ENCODE peak calls at places on chromosome 11, in seven cellular contexts. V is H1, I is SK-N-SH, Y is GM12892, G is K562, Q is HepG2, J is GM12878. D is an unnamed sample.

GRCh38 chr11:34671946-34672345 is 51.1 kb downstream of the EHF start:
- DNase-seq in V (no peak), I (no peak), Y (no peak), G (no peak), Q (no peak), J (no peak), D (no peak)

GRCh38 chr11:46383974-46384701 is 2.7 kb downstream of the MDK start:
- DNase-seq in V (no peak), I (no peak), Y (no peak), G (no peak), Q (no peak), J (no peak), D (no peak)

GRCh38 chr11:109785714-109786113 is 307.5 kb upstream of the ZC3H12C start:
- DNase-seq in V (no peak), I (no peak), Y (no peak), G (no peak), Q (no peak), J (no peak), D (no peak)

GRCh38 chr11:109251230-109251629 is 170.8 kb upstream of the C11orf87 start:
- DNase-seq in V (no peak), I (no peak), Y (no peak), G (no peak), Q (no peak), J (no peak), D (no peak)

GRCh38 chr11:93143186-93143585 is 54.6 kb downstream of the SLC36A4 start:
- DNase-seq in V (no peak), I (no peak), Y (no peak), G (no peak), Q (no peak), J (no peak), D (no peak)

GRCh38 chr11:9052316-9052715 is 39.1 kb downstream of the SCUBE2 start:
- DNase-seq in V (no peak), I (no peak), Y (no peak), G (no peak), Q (no peak), J (no peak), D (no peak)

GRCh38 chr11:134365011-134365925 is 33.5 kb downstream of the GLB1L2 start:
- DNase-seq in V (no peak), I (no peak), Y (no peak), G (no peak), Q (no peak), J (no peak), D (no peak)

GRCh38 chr11:108574675-108575074 is 18.9 kb downstream of the EXPH5 start:
- DNase-seq in V (no peak), I (no peak), Y (no peak), G (no peak), Q (no peak), J (no peak), D (no peak)

GRCh38 chr11:46560300-46561025 is 33.4 kb downstream of the AMBRA1 start:
- DNase-seq in V (no peak), I (no peak), Y (no peak), G (no peak), Q (no peak), J (peak; percentile 33), D (no peak)

GRCh38 chr11:36372101-36372767 is 76.1 kb downstream of the PRR5L start:
- DNase-seq in V (no peak), I (no peak), Y (no peak), G (no peak), Q (no peak), J (no peak), D (no peak)

GRCh38 chr11:43212279-43212678 is 99.5 kb upstream of the API5 start:
- DNase-seq in V (peak; percentile 58), I (no peak), Y (no peak), G (no peak), Q (no peak), J (no peak), D (no peak)

GRCh38 chr11:6357222-6357621 is 33.1 kb upstream of the SMPD1 start:
- DNase-seq in V (no peak), I (no peak), Y (no peak), G (peak; percentile 35), Q (no peak), J (no peak), D (no peak)

GRCh38 chr11:44243633-44244343 is 66.2 kb downstream of the ALX4 start:
- DNase-seq in V (no peak), I (no peak), Y (no peak), G (no peak), Q (peak; percentile 77), J (no peak), D (no peak)

GRCh38 chr11:123473941-123474668 is 44.0 kb downstream of the GRAMD1B start:
- DNase-seq in V (no peak), I (no peak), Y (no peak), G (no peak), Q (no peak), J (no peak), D (no peak)

GRCh38 chr11:69718147-69718546 is 14.3 kb upstream of the FGF19 start:
- DNase-seq in V (peak; percentile 84), I (peak; percentile 73), Y (peak; percentile 57), G (peak; percentile 72), Q (peak; percentile 30), J (no peak), D (peak; percentile 73)

GRCh38 chr11:35166369-35167360 is 27.7 kb downstream of the CD44 start:
- DNase-seq in V (no peak), I (no peak), Y (no peak), G (no peak), Q (no peak), J (no peak), D (no peak)

GRCh38 chr11:115965754-115966504 is 461.7 kb upstream of the CADM1 start:
- DNase-seq in V (no peak), I (peak; percentile 61), Y (no peak), G (no peak), Q (no peak), J (no peak), D (no peak)

GRCh38 chr11:72741849-72742521 is 10.2 kb downstream of the ARAP1 start:
- DNase-seq in V (no peak), I (no peak), Y (no peak), G (peak; percentile 48), Q (no peak), J (no peak), D (no peak)

GRCh38 chr11:7571640-7572000 is 57.8 kb downstream of the PPFIBP2 start:
- DNase-seq in V (peak; percentile 88), I (peak; percentile 70), Y (no peak), G (peak; percentile 66), Q (peak; percentile 76), J (no peak), D (no peak)

GRCh38 chr11:10752061-10752460 is 1.0 kb downstream of the CTR9 start:
- DNase-seq in V (no peak), I (no peak), Y (no peak), G (no peak), Q (no peak), J (no peak), D (no peak)

GRCh38 chr11:44125598-44125997 is 30.1 kb downstream of the EXT2 start:
- DNase-seq in V (no peak), I (no peak), Y (no peak), G (no peak), Q (no peak), J (no peak), D (no peak)

GRCh38 chr11:68302256-68303054 is 9.9 kb upstream of the LRP5 start:
- DNase-seq in V (no peak), I (peak; percentile 15), Y (no peak), G (peak; percentile 12), Q (peak; percentile 71), J (no peak), D (no peak)

GRCh38 chr11:126339866-126340434 is 15.5 kb upstream of the ST3GAL4 start:
- DNase-seq in V (no peak), I (no peak), Y (no peak), G (no peak), Q (no peak), J (no peak), D (no peak)

GRCh38 chr11:31761636-31762035 is 49.5 kb downstream of the PAX6 start:
- DNase-seq in V (no peak), I (no peak), Y (no peak), G (no peak), Q (no peak), J (no peak), D (no peak)

GRCh38 chr11:97937501-97937900 is 1083.2 kb upstream of the CNTN5 start:
- DNase-seq in V (no peak), I (no peak), Y (no peak), G (no peak), Q (no peak), J (no peak), D (no peak)

DNA sequence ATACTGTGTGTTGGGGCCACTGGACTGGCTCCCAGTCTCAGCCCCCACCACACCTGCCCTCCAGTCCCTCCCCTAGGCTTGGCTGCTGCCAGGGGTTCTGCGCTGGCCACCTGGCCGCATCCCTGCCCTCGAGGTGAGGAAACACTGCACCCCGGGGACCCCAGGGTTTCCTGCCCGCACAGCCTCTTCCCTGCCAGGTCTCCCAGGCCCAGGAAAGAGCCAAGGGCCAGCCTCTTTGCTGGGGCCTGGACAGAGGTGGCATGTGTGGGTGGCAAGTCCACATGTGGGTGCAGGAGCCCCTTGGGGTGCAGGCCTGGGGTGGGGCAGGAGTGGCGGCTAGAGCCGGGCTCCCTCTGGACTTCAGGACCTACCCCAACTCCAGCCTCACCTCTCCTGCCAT is 2.5 kb downstream of the EPS8L2 start:
- DNase-seq in V (no peak), I (peak; percentile 24), Y (no peak), G (no peak), Q (no peak), J (no peak), D (no peak)
- TF ChIP-seq TAF1 in V (no peak), I (no peak), Y (no peak), G (no peak), Q (no peak), J (no peak), D (no peak)

DNA sequence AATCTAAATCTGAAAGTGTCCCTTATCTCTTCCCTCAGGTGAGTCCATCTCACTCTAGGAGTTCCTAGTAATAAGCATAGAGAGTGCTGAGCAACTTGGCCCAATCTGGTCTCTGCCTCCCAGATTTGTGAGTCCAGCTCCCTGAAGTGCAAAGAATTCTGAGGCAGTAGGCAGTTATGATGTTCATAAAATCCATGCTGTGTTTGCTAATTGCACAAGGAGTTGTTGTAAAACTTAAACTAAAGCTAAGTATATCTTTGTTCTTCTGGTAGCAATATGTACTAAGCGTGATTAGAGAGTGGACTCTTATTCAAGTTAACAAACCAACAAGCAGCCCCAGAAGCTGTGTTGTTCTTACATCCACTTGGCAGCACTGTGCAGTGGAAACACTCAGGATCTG is 7.6 kb upstream of the PTH start:
- DNase-seq in V (no peak), I (no peak), Y (no peak), G (no peak), Q (no peak), J (no peak), D (no peak)
- TF ChIP-seq POLR2AphosphoS5 in V (no peak), I (no peak), Y (no peak), G (no peak), Q (no peak), J (no peak), D (no peak)

GRCh38 chr11:83865636-83866461 is 579.7 kb upstream of the CCDC90B start:
- DNase-seq in V (no peak), I (no peak), Y (no peak), G (no peak), Q (no peak), J (no peak), D (no peak)
- TF ChIP-seq TAF1 in V (no peak), I (no peak), Y (no peak), G (no peak), Q (no peak), J (no peak), D (no peak)

DNA sequence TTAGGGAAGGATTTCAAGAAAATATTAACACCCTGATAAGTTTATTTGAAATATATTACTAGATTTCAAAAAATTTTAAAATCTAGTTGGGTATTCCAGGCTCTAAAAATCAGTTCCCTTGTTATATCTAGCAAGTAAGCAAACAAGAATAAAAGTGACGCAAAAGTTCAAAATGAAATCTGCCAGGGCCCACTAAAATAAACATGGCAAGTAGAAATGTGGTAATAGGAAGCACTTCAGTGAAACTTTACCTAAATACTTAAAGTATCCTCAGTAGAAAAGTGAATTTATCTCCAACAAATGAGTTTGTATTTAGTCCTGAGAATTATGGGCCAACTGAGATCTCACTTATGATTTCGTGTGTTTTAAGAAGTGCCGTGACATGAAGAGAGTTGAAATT is 23.6 kb downstream of the POLD3 start:
- DNase-seq in V (no peak), I (no peak), Y (no peak), G (no peak), Q (no peak), J (no peak), D (no peak)
- TF ChIP-seq POLR2AphosphoS5 in V (no peak), I (no peak), Y (no peak), G (no peak), Q (no peak), J (no peak), D (no peak)

D was measured in GM12891.